ENCODE peak calls at places on chromosome 5, in seven cellular contexts. P, M, C, Y, R, A and S are unnamed samples.

GRCh38 chr5:45101146-45101545 is 292.4 kb downstream of the MRPS30 start:
- DNase-seq in P (no peak), M (no peak), C (no peak), Y (no peak), R (no peak), A (no peak), S (no peak)

GRCh38 chr5:74179183-74179582 is 461.3 kb downstream of the ENC1 start:
- DNase-seq in P (peak; percentile 81), M (peak; percentile 69), C (no peak), Y (no peak), R (no peak), A (no peak), S (no peak)

GRCh38 chr5:6328173-6328572 is 50.2 kb downstream of the MED10 start:
- DNase-seq in P (peak; percentile 9), M (peak; percentile 2), C (peak; percentile 16), Y (no peak), R (no peak), A (no peak), S (peak; percentile 70)

GRCh38 chr5:24163091-24163490 is 481.7 kb downstream of the CDH10 start:
- DNase-seq in P (no peak), M (no peak), C (no peak), Y (no peak), R (no peak), A (no peak), S (peak; percentile 30)

GRCh38 chr5:54357371-54358058 is 47.1 kb upstream of the ARL15 start:
- DNase-seq in P (no peak), M (no peak), C (no peak), Y (no peak), R (no peak), A (no peak), S (no peak)

GRCh38 chr5:131996210-131997025 is 15.0 kb downstream of the ACSL6 start:
- DNase-seq in P (no peak), M (no peak), C (no peak), Y (no peak), R (no peak), A (no peak), S (no peak)

GRCh38 chr5:74105126-74105780 is 479.3 kb downstream of the ARHGEF28 start:
- DNase-seq in P (no peak), M (no peak), C (peak; percentile 19), Y (no peak), R (no peak), A (no peak), S (peak; percentile 11)

GRCh38 chr5:140109050-140109817 is 4.7 kb upstream of the PURA start:
- DNase-seq in P (no peak), M (no peak), C (no peak), Y (no peak), R (no peak), A (no peak), S (peak; percentile 9)

GRCh38 chr5:78649816-78650561 is 1.4 kb upstream of the LHFPL2 start:
- DNase-seq in P (peak; percentile 53), M (peak; percentile 71), C (no peak), Y (no peak), R (no peak), A (no peak), S (no peak)

GRCh38 chr5:141780952-141781730 is 97.1 kb downstream of the PCDH1 start:
- DNase-seq in P (no peak), M (no peak), C (no peak), Y (no peak), R (no peak), A (no peak), S (no peak)
- TF ChIP-seq CTCF in P (no peak), M (no peak), C (no peak), Y (no peak), R (no peak), A (no peak), S (peak; percentile 16)

DNA sequence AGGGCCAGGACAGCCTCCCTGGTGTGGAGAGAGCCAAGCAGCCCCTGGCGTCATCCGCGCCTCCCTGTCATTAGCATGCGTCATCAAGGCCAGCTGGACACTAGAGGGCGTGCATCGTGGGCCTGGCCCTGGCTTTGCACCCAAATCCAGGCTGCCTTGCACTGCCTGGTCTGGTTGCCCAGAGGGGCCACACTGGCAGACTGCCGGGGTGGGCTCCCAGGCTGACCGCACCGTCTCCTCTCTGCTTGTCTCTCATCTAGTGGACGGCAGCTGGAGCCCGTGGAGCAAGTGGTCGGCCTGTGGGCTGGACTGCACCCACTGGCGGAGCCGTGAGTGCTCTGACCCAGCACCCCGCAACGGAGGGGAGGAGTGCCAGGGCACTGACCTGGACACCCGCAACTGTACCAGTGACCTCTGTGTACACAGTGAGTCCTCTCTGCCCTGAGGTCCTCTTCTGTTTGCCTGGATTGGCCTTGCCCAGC is 29.0 kb downstream of the HK3 start:
- DNase-seq in P (peak; percentile 43), M (peak; percentile 65), C (no peak), Y (no peak), R (no peak), A (no peak), S (peak; percentile 72)
- H3K4me3 ChIP-seq in P (no peak overlapping the region), M (no peak overlapping the region), C (no peak overlapping the region), Y (no peak overlapping the region), R (no peak overlapping the region), A (no peak overlapping the region), S (no peak overlapping the region)

DNA sequence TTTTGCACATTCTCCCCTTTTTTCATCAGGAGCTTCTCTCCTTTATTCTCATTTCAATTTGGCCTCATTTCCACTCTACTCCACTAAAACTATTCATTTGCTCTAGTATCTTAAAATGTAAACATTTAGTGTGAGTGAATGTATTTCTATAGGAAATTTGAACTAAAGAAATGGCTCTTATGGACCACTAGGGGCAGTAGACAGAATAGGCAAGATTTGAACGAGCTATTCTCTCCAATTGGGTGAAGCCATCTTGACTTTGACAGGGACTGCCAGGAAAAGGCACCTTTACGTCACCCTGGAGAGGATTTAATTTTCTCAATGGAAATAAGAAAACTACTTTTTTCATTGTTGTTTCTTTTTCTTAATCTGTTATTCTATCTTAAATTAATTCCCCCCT is 666.3 kb downstream of the DNAH5 start:
- DNase-seq in P (no peak), M (no peak), C (no peak), Y (no peak), R (no peak), A (no peak), S (no peak)
- TF ChIP-seq CTCF in P (peak; percentile 28), M (no peak), C (no peak), Y (no peak), R (peak; percentile 14), A (peak; percentile 36), S (peak; percentile 48)

GRCh38 chr5:16913187-16913839 is 22.8 kb downstream of the MYO10 start:
- DNase-seq in P (no peak), M (no peak), C (no peak), Y (no peak), R (no peak), A (no peak), S (no peak)
- H3K4me3 ChIP-seq in P (no peak overlapping the region), M (no peak overlapping the region), C (no peak overlapping the region), Y (peak overlapping the region; percentile 36), R (no peak overlapping the region), A (no peak overlapping the region), S (no peak overlapping the region)

DNA sequence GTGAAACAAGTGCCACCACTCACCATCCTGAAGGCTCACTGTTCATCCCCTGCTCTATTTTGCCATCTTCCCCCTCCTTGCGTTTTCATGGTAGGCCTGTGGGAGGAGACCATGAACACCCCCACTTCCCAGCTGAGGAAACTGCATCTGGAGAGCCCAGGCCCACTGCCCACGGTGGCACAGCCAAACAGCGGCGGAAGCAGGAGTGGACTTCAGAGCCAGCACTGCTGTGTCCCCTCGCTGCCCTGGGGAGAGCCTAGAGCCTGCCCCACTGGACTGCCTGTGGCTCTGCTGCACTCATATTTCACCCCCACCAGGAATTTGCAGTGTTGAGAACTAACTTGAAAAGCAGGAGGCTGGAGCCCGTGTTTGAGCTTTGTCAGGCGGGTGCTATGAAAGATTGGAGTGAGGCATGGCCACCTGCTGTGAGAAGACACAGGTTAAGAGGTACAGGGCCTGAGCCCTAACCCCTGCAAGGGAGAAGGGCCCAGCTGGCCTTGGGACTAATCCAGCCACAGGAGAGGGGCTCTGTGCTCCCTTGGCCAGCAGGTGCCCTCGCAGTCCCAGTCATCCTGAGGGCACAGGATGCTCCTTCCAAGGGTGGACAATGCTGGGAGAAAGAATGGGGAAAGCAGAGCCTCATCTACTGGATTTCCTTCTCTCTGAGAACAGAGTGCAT is 79.0 kb downstream of the MACROH2A1 start:
- DNase-seq in P (no peak), M (no peak), C (no peak), Y (no peak), R (no peak), A (no peak), S (peak; percentile 44)
- TF ChIP-seq CTCF in P (peak; percentile 38), M (peak; percentile 8), C (peak; percentile 23), Y (peak; percentile 8), R (no peak), A (no peak), S (peak; percentile 8)

DNA sequence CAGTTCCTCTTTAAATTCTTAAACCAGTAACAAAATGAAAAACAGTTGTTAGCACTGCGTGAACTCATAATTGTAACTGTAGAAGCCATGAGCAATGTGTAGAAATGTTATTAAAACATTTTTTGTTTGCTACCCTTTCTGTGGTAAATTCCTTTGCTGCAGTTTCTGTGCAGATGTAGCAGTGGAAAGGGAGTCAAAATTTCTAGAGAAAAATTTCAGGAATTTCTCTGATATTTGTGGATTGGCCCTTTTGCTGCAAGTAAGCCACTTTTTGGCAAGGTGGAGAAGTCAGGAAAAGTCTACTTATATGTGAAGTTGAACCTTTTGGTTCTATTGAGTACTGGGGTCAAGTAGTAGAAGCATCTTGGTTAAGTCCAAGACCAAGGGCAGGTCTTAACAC is 10.1 kb downstream of the FBXL7 start:
- DNase-seq in P (no peak), M (peak; percentile 52), C (no peak), Y (no peak), R (no peak), A (no peak), S (no peak)
- H3K4me3 ChIP-seq in P (no peak overlapping the region), M (no peak overlapping the region), C (no peak overlapping the region), Y (no peak overlapping the region), R (no peak overlapping the region), A (no peak overlapping the region), S (no peak overlapping the region)

GRCh38 chr5:90161399-90161798 is 248.2 kb downstream of the CETN3 start:
- DNase-seq in P (peak; percentile 81), M (peak; percentile 96), C (peak; percentile 39), Y (no peak), R (no peak), A (peak; percentile 22), S (peak; percentile 59)
- TF ChIP-seq CTCF in P (peak; percentile 69), M (peak; percentile 70), C (peak; percentile 37), Y (peak; percentile 21), R (peak; percentile 47), A (peak; percentile 39), S (peak; percentile 47)

GRCh38 chr5:147234825-147235635 is at the start of gene STK32A:
- DNase-seq in P (no peak), M (peak; percentile 25), C (peak; percentile 44), Y (no peak), R (no peak), A (no peak), S (peak; percentile 57)
- H3K4me3 ChIP-seq in P (peak within 1 kb of the TSS; percentile 54), M (peak within 1 kb of the TSS; percentile 66), C (peak within 1 kb of the TSS; percentile 60), Y (peak within 1 kb of the TSS; percentile 13), R (no peak within 1 kb of the TSS), A (no peak within 1 kb of the TSS), S (peak within 1 kb of the TSS; percentile 32)